ENCODE peak calls at places on chromosomes 2 and 18, in six cellular contexts. One of them, this sample, is unnamed. For H3K4me1, the result is how much of the 10 kb centered on the place peaks cover.

GRCh38 chr2:604385-604784 is 72.8 kb downstream of the TMEM18 start:
- DNase-seq in stomach: no peak
- DNase-seq in adrenal gland: no peak
- DNase-seq in right lobe of liver: no peak
- DNase-seq in IMR-90: no peak
- DNase-seq in A549: no peak
- DNase-seq in this sample: no peak

GRCh38 chr2:108866041-108866440 is 79.5 kb downstream of the CCDC138 start:
- DNase-seq in stomach: no peak
- DNase-seq in adrenal gland: no peak
- DNase-seq in right lobe of liver: no peak
- DNase-seq in IMR-90: no peak
- DNase-seq in A549: no peak
- DNase-seq in this sample: no peak

GRCh38 chr2:240968731-240969624 is 29.4 kb upstream of the SNED1 start:
- DNase-seq in stomach: no peak
- DNase-seq in adrenal gland: peak
- DNase-seq in right lobe of liver: peak
- DNase-seq in IMR-90: no peak
- DNase-seq in A549: no peak
- DNase-seq in this sample: peak

GRCh38 chr2:151922845-151923666 is 94.8 kb upstream of the ARL5A start:
- DNase-seq in stomach: peak
- DNase-seq in adrenal gland: peak
- DNase-seq in right lobe of liver: peak
- DNase-seq in IMR-90: no peak
- DNase-seq in A549: no peak
- DNase-seq in this sample: peak

GRCh38 chr18:69948919-69949537 is 1.4 kb upstream of the CD226 start:
- DNase-seq in stomach: peak
- DNase-seq in adrenal gland: peak
- DNase-seq in right lobe of liver: peak
- DNase-seq in IMR-90: peak
- DNase-seq in A549: no peak
- DNase-seq in this sample: peak

GRCh38 chr18:3594760-3595241 is 144.8 kb downstream of the TGIF1 start:
- DNase-seq in stomach: peak
- DNase-seq in adrenal gland: peak
- DNase-seq in right lobe of liver: no peak
- DNase-seq in IMR-90: peak
- DNase-seq in A549: no peak
- DNase-seq in this sample: no peak

GRCh38 chr18:6543330-6543908 is 128.7 kb upstream of the L3MBTL4 start:
- DNase-seq in stomach: no peak
- DNase-seq in adrenal gland: no peak
- DNase-seq in right lobe of liver: no peak
- DNase-seq in IMR-90: peak
- DNase-seq in A549: peak
- DNase-seq in this sample: no peak

GRCh38 chr2:103427567-103427966 is 665.7 kb downstream of the TMEM182 start:
- DNase-seq in stomach: no peak
- DNase-seq in adrenal gland: no peak
- DNase-seq in right lobe of liver: no peak
- DNase-seq in IMR-90: no peak
- DNase-seq in A549: no peak
- DNase-seq in this sample: no peak

GRCh38 chr2:176455865-176456291 is 186.6 kb downstream of the MTX2 start:
- DNase-seq in stomach: no peak
- DNase-seq in adrenal gland: no peak
- DNase-seq in right lobe of liver: no peak
- DNase-seq in IMR-90: peak
- DNase-seq in A549: no peak
- DNase-seq in this sample: peak

GRCh38 chr2:47321411-47322031 is 81.4 kb upstream of the MSH2 start:
- DNase-seq in stomach: no peak
- DNase-seq in adrenal gland: no peak
- DNase-seq in right lobe of liver: no peak
- DNase-seq in IMR-90: peak
- DNase-seq in A549: no peak
- DNase-seq in this sample: no peak

GRCh38 chr18:74368901-74369705 is 53.5 kb downstream of the C18orf63 start:
- DNase-seq in stomach: no peak
- DNase-seq in adrenal gland: no peak
- DNase-seq in right lobe of liver: peak
- DNase-seq in IMR-90: no peak
- DNase-seq in A549: no peak
- DNase-seq in this sample: no peak

GRCh38 chr18:26548144-26549102 is at the start of gene KCTD1:
- DNase-seq in stomach: peak
- DNase-seq in adrenal gland: peak
- DNase-seq in right lobe of liver: peak
- DNase-seq in IMR-90: peak
- DNase-seq in A549: peak
- DNase-seq in this sample: peak

GRCh38 chr2:128305555-128306080 is 13.1 kb downstream of the HS6ST1 start:
- DNase-seq in stomach: no peak
- DNase-seq in adrenal gland: no peak
- DNase-seq in right lobe of liver: peak
- DNase-seq in IMR-90: peak
- DNase-seq in A549: no peak
- DNase-seq in this sample: no peak

GRCh38 chr2:74919827-74920226 is 38.6 kb upstream of the POLE4 start:
- DNase-seq in stomach: peak
- DNase-seq in adrenal gland: peak
- DNase-seq in right lobe of liver: peak
- DNase-seq in IMR-90: peak
- DNase-seq in A549: peak
- DNase-seq in this sample: peak

GRCh38 chr2:239326831-239327535 is 73.8 kb downstream of the HDAC4 start:
- DNase-seq in stomach: no peak
- DNase-seq in adrenal gland: peak
- DNase-seq in right lobe of liver: no peak
- DNase-seq in IMR-90: peak
- DNase-seq in A549: no peak
- DNase-seq in this sample: peak

GRCh38 chr2:241157841-241158545 is 7.7 kb downstream of the PPP1R7 start:
- DNase-seq in stomach: no peak
- DNase-seq in adrenal gland: no peak
- DNase-seq in right lobe of liver: no peak
- DNase-seq in IMR-90: peak
- DNase-seq in A549: no peak
- DNase-seq in this sample: no peak

GRCh38 chr2:26581991-26582842 is 58.9 kb downstream of the CIB4 start:
- DNase-seq in stomach: no peak
- DNase-seq in adrenal gland: no peak
- DNase-seq in right lobe of liver: no peak
- DNase-seq in IMR-90: no peak
- DNase-seq in A549: no peak
- DNase-seq in this sample: no peak

GRCh38 chr2:20378891-20379519 is 28.4 kb upstream of the PUM2 start:
- DNase-seq in stomach: peak
- DNase-seq in adrenal gland: peak
- DNase-seq in right lobe of liver: peak
- DNase-seq in IMR-90: peak
- DNase-seq in A549: peak
- DNase-seq in this sample: peak

GRCh38 chr2:206765242-206766056 is at the start of the genes FASTKD2 and MDH1B:
- DNase-seq in stomach: peak
- DNase-seq in adrenal gland: peak
- DNase-seq in right lobe of liver: peak
- DNase-seq in IMR-90: peak
- DNase-seq in A549: peak
- DNase-seq in this sample: peak
- TF ChIP-seq POLR2A in stomach: no peak
- TF ChIP-seq POLR2A in adrenal gland: peak
- TF ChIP-seq POLR2A in right lobe of liver: peak
- TF ChIP-seq POLR2A in IMR-90: peak
- TF ChIP-seq POLR2A in A549: peak
- TF ChIP-seq POLR2A in this sample: no peak

GRCh38 chr2:127100261-127101047 is 6.5 kb downstream of the BIN1 start:
- DNase-seq in stomach: peak
- DNase-seq in adrenal gland: peak
- DNase-seq in right lobe of liver: peak
- DNase-seq in IMR-90: peak
- DNase-seq in A549: peak
- DNase-seq in this sample: no peak
- H3K4me1 ChIP-seq in stomach: half or more
- H3K4me1 ChIP-seq in adrenal gland: half or more
- H3K4me1 ChIP-seq in right lobe of liver: under half
- H3K4me1 ChIP-seq in IMR-90: under half
- H3K4me1 ChIP-seq in A549: under half
- H3K4me1 ChIP-seq in this sample: under half

GRCh38 chr2:11679016-11679415 is 9.0 kb upstream of the NTSR2 start:
- DNase-seq in stomach: peak
- DNase-seq in adrenal gland: no peak
- DNase-seq in right lobe of liver: no peak
- DNase-seq in IMR-90: no peak
- DNase-seq in A549: no peak
- DNase-seq in this sample: no peak

GRCh38 chr2:11681722-11682589 is 12.0 kb upstream of the NTSR2 start:
- DNase-seq in stomach: peak
- DNase-seq in adrenal gland: peak
- DNase-seq in right lobe of liver: no peak
- DNase-seq in IMR-90: no peak
- DNase-seq in A549: peak
- DNase-seq in this sample: peak

GRCh38 chr2:11680901-11681721 is 11.1 kb upstream of the NTSR2 start:
- DNase-seq in stomach: peak
- DNase-seq in adrenal gland: no peak
- DNase-seq in right lobe of liver: no peak
- DNase-seq in IMR-90: no peak
- DNase-seq in A549: no peak
- DNase-seq in this sample: no peak

GRCh38 chr2:11679491-11680130 is 9.6 kb upstream of the NTSR2 start:
- DNase-seq in stomach: peak
- DNase-seq in adrenal gland: peak
- DNase-seq in right lobe of liver: no peak
- DNase-seq in IMR-90: no peak
- DNase-seq in A549: no peak
- DNase-seq in this sample: no peak

DNA sequence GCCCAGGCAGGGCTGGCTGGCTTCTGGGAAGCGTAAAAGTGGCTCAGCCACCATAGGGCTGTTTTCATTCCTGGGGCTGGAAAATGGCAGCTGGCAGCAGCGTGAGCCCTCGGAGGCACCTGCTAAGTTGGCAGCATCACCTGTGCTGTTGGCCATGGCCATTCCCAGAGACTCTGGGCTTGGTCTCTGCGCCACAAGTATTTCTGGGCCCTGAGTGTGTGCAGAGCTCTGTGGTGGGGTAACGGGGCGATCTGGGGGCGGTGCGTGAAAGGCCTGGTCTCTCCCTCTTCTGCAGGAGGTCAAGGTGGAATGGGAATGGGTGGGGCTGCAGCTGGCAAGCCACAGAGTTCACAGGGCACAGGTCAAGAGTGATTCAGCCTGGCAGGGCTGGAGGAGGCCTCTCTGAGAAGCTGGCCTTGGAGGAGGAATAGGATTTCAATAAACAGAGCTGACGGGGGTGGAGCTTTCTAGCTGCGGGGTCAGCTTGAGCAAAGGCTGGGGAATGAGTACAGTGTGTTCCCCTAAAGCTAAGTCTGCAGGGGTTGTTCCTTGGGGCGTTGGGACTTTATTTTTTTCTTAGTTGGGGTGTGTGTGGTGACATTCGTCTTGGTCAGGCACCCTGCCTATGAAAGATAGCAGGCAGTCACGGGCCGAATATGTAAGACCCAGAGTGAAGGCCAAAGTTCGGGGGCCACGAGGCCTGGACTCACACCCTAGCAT is 10.3 kb upstream of the NTSR2 start:
- DNase-seq in stomach: peak
- DNase-seq in adrenal gland: peak
- DNase-seq in right lobe of liver: no peak
- DNase-seq in IMR-90: peak
- DNase-seq in A549: no peak
- DNase-seq in this sample: no peak
- TF ChIP-seq POLR2A in stomach: no peak
- TF ChIP-seq POLR2A in adrenal gland: peak
- TF ChIP-seq POLR2A in right lobe of liver: no peak
- TF ChIP-seq POLR2A in IMR-90: no peak
- TF ChIP-seq POLR2A in A549: no peak
- TF ChIP-seq POLR2A in this sample: no peak

GRCh38 chr2:218000137-218000536 is 2.7 kb downstream of the TNS1 start:
- DNase-seq in stomach: no peak
- DNase-seq in adrenal gland: peak
- DNase-seq in right lobe of liver: no peak
- DNase-seq in IMR-90: peak
- DNase-seq in A549: no peak
- DNase-seq in this sample: no peak
- H3K4me1 ChIP-seq in stomach: under half
- H3K4me1 ChIP-seq in adrenal gland: half or more
- H3K4me1 ChIP-seq in right lobe of liver: under half
- H3K4me1 ChIP-seq in IMR-90: under half
- H3K4me1 ChIP-seq in A549: half or more
- H3K4me1 ChIP-seq in this sample: under half

This sample was measured in heart left ventricle.